ENCODE peak calls at places on chromosomes 13 and 19, in six cellular contexts. L is A549, P is Peyer's patch, K is stomach, C is thyroid gland, V is heart left ventricle. G is an unnamed sample. For H3K4me1, the result is how much of the 10 kb centered on the place peaks cover.

GRCh38 chr13:97884707-97885468 is 68.6 kb upstream of the IPO5 start:
- DNase-seq in L (no peak), P (no peak), K (no peak), C (no peak), V (no peak), G (no peak)

GRCh38 chr19:47430041-47430802 is 10.9 kb upstream of the MEIS3 start:
- DNase-seq in L (no peak), P (peak), K (peak), C (peak), V (no peak), G (peak)

GRCh38 chr19:55210120-55210493 is 806 bp upstream of the PTPRH start:
- DNase-seq in L (peak), P (no peak), K (peak), C (no peak), V (no peak), G (peak)

GRCh38 chr13:85313761-85314503 is 485.3 kb downstream of the SLITRK6 start:
- DNase-seq in L (peak), P (no peak), K (no peak), C (no peak), V (no peak), G (no peak)

GRCh38 chr13:27004389-27004788 is 167.2 kb downstream of the USP12 start:
- DNase-seq in L (no peak), P (no peak), K (no peak), C (no peak), V (no peak), G (no peak)

GRCh38 chr19:14346279-14346678 is 35.0 kb upstream of the ADGRE5 start:
- DNase-seq in L (no peak), P (no peak), K (no peak), C (no peak), V (no peak), G (no peak)

GRCh38 chr19:11693505-11694499 is 44.9 kb downstream of the ZNF823 start:
- DNase-seq in L (no peak), P (no peak), K (no peak), C (peak), V (no peak), G (peak)

GRCh38 chr19:36058481-36059179 is 3.9 kb downstream of the WDR62 start:
- DNase-seq in L (no peak), P (no peak), K (no peak), C (no peak), V (no peak), G (no peak)

GRCh38 chr13:78604782-78605611 is 1.6 kb upstream of the POU4F1 start:
- DNase-seq in L (peak), P (no peak), K (no peak), C (no peak), V (no peak), G (no peak)

GRCh38 chr13:54210397-54211050 is 1181.9 kb downstream of the OLFM4 start:
- DNase-seq in L (no peak), P (no peak), K (no peak), C (no peak), V (no peak), G (no peak)

GRCh38 chr19:1357695-1358094 is 26.0 kb upstream of the NDUFS7 start:
- DNase-seq in L (no peak), P (no peak), K (no peak), C (no peak), V (no peak), G (no peak)

GRCh38 chr13:25864116-25864515 is 187.7 kb downstream of the SHISA2 start:
- DNase-seq in L (no peak), P (no peak), K (no peak), C (no peak), V (no peak), G (no peak)

DNA sequence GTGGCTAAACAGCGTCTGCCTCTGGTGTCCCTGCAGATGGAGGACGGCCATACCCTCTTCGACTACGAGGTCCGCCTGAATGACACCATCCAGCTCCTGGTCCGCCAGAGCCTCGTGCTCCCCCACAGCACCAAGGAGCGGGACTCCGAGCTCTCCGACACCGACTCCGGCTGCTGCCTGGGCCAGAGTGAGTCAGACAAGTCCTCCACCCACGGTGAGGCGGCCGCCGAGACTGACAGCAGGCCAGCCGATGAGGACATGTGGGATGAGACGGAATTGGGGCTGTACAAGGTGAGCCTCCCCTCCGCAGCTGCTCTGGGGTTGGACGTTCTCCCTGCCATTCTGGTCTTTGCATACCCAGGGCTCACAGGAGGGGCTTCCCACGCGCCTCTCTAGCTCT is 19.9 kb downstream of the UHRF1 start:
- DNase-seq in L (no peak), P (no peak), K (no peak), C (no peak), V (peak), G (peak)
- H3K4me1 ChIP-seq in L (under half), P (under half), K (under half), C (under half), V (under half), G (under half)

GRCh38 chr19:45079911-45080469 is 930 bp downstream of the GEMIN7 start:
- DNase-seq in L (no peak), P (no peak), K (peak), C (no peak), V (no peak), G (no peak)

GRCh38 chr19:45078390-45079062 is 534 bp upstream of the GEMIN7 start:
- DNase-seq in L (no peak), P (no peak), K (no peak), C (no peak), V (no peak), G (no peak)

GRCh38 chr19:45076851-45077730 is 813 bp upstream of the ZNF296 start:
- DNase-seq in L (no peak), P (no peak), K (no peak), C (no peak), V (no peak), G (no peak)

GRCh38 chr19:45082170-45082569 is 3.1 kb downstream of the GEMIN7 start:
- DNase-seq in L (no peak), P (no peak), K (no peak), C (no peak), V (no peak), G (no peak)

GRCh38 chr19:45079063-45079910 is at the start of gene GEMIN7:
- DNase-seq in L (peak), P (peak), K (peak), C (peak), V (peak), G (peak)
- TF ChIP-seq POLR2A in L (peak), P (no peak), K (no peak), C (no peak), V (peak), G (peak)

GRCh38 chr19:290539-291521 is at the start of gene PLPP2:
- DNase-seq in L (peak), P (peak), K (peak), C (peak), V (no peak), G (no peak)
- H3K27ac ChIP-seq in L (peak), P (peak), K (peak), C (no peak), V (peak), G (peak)

GRCh38 chr13:46614582-46614981 is 61.6 kb downstream of the LRCH1 start:
- DNase-seq in L (peak), P (no peak), K (no peak), C (no peak), V (no peak), G (no peak)

GRCh38 chr13:46612258-46612657 is 59.3 kb downstream of the LRCH1 start:
- DNase-seq in L (no peak), P (no peak), K (no peak), C (no peak), V (no peak), G (no peak)

GRCh38 chr13:46609726-46610125 is 56.8 kb downstream of the LRCH1 start:
- DNase-seq in L (no peak), P (no peak), K (no peak), C (no peak), V (no peak), G (no peak)

GRCh38 chr13:46615888-46616531 is 63.0 kb downstream of the LRCH1 start:
- DNase-seq in L (no peak), P (no peak), K (no peak), C (no peak), V (no peak), G (no peak)

GRCh38 chr13:46613409-46614049 is 60.6 kb downstream of the LRCH1 start:
- DNase-seq in L (no peak), P (no peak), K (no peak), C (no peak), V (no peak), G (no peak)
- H3K4me1 ChIP-seq in L (half or more), P (under half), K (half or more), C (under half), V (under half), G (under half)

DNA sequence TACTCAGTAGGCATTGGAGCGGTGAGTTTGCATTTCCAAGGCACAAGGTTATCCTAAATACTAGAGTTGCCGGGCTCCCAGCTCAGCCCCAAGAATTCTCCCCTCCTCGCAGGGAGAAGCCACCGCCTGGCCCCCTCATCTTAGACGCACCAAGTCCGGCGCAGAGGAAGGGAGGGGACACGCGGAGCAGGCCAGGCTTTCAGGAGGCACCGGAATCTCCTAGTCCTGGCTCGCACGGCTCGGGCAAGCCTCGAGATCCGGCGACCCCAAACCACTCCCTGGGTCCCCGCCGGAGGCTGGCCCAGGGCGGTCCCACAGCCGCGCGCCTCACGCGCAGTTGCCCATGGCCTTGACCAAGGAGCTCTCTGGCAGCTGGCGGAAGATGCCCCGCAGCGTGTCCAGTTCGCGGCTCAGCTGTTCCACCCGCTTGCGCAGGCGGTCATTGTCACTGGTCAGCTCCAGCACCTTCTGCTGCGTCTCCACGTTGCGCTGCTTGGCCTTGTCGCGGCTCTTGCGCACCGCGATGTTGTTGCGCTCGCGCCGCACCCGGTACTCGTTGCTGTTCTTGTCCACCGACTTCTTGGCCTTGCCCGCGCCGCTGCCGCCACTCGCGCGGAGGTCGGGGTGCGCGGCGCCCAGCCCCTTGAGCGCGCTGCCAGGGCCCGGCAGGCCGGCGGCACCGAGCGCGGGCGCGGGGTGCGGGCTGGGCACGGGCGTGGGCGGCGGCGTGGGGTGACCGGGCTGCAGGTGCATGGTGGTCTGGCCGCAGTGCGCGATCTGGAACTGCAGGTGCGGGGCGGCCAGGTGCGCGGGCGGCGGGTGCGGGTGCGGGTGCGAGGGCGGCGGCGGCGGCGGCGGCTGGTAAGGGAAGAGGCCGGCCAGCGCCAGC is 1.1 kb downstream of the CEBPA start:
- DNase-seq in L (peak), P (peak), K (peak), C (peak), V (no peak), G (peak)
- TF ChIP-seq POLR2A in L (no peak), P (no peak), K (no peak), C (no peak), V (no peak), G (no peak)

G was measured in adrenal gland.